ENCODE peak calls at places on chromosomes 6 and 20, in nine cellular contexts. F, E, C, N, Y, X, A, T and R are unnamed samples.

GRCh38 chr6:85473748-85474147 is 23.9 kb downstream of the NT5E start:
- DNase-seq in A (peak), N (no peak), E (no peak), F (no peak), T (no peak), X (no peak), C (no peak), Y (no peak), R (no peak)

GRCh38 chr6:163750436-163751031 is 336.0 kb downstream of the QKI start:
- DNase-seq in Y (peak), N (no peak), T (no peak), F (no peak), A (no peak), X (no peak), E (no peak), C (no peak), R (no peak)

GRCh38 chr6:131250121-131250520 is 114.9 kb downstream of the AKAP7 start:
- DNase-seq in X (no peak), F (peak), C (peak), A (peak), E (peak), T (peak), Y (peak), N (peak), R (no peak)

GRCh38 chr6:98572579-98572978 is 261.8 kb upstream of the POU3F2 start:
- DNase-seq in X (no peak), E (no peak), Y (no peak), A (no peak), N (no peak), T (no peak), F (no peak), C (no peak), R (no peak)

GRCh38 chr6:140253096-140253495 is 878.6 kb upstream of the CITED2 start:
- DNase-seq in Y (no peak), E (no peak), A (peak), X (no peak), F (no peak), C (no peak), T (no peak), N (peak), R (no peak)

GRCh38 chr20:51358032-51358724 is 184.3 kb downstream of the NFATC2 start:
- DNase-seq in F (no peak), T (no peak), E (no peak), N (no peak), Y (no peak), C (no peak), A (no peak), X (no peak), R (no peak)

GRCh38 chr20:45338121-45339030 is 9.8 kb downstream of the SDC4 start:
- DNase-seq in X (no peak), T (no peak), E (no peak), Y (no peak), N (no peak), C (no peak), F (no peak), A (no peak), R (no peak)

GRCh38 chr20:34557936-34558319 is 590 bp upstream of the MAP1LC3A start:
- DNase-seq in F (no peak), X (no peak), T (no peak), C (no peak), Y (no peak), E (no peak), A (no peak), N (no peak), R (no peak)

GRCh38 chr20:11379257-11380011 is 538.3 kb upstream of the BTBD3 start:
- DNase-seq in Y (no peak), E (peak), C (no peak), N (no peak), F (peak), T (peak), X (no peak), A (no peak), R (no peak)

GRCh38 chr20:50968289-50968688 is 9.7 kb downstream of the MOCS3 start:
- DNase-seq in N (no peak), C (no peak), E (peak), Y (no peak), A (no peak), T (no peak), F (no peak), X (no peak), R (no peak)

GRCh38 chr6:2102316-2102883 is 143.0 kb downstream of the GMDS start:
- DNase-seq in C (no peak), Y (no peak), T (no peak), X (no peak), E (no peak), N (no peak), A (peak), F (no peak), R (no peak)

GRCh38 chr20:42775866-42776265 is 413.8 kb downstream of the PTPRT start:
- DNase-seq in F (no peak), X (no peak), E (no peak), T (no peak), N (no peak), C (no peak), A (no peak), Y (no peak), R (no peak)

GRCh38 chr6:13362432-13362831 is 34.1 kb upstream of the TBC1D7 start:
- DNase-seq in Y (no peak), X (peak), A (peak), T (no peak), E (no peak), F (no peak), C (no peak), N (no peak), R (no peak)

GRCh38 chr6:118813795-118814194 is 80.2 kb upstream of the ASF1A start:
- DNase-seq in N (peak), X (no peak), E (no peak), C (no peak), T (no peak), A (no peak), Y (no peak), F (no peak), R (no peak)

GRCh38 chr6:73722318-73723060 is 26.5 kb downstream of the CD109 start:
- DNase-seq in N (peak), T (no peak), F (no peak), E (no peak), A (no peak), Y (no peak), C (no peak), X (no peak), R (peak)

GRCh38 chr6:124967444-124967843 is 5.2 kb downstream of the RNF217 start:
- DNase-seq in C (no peak), X (no peak), N (no peak), A (no peak), F (no peak), E (no peak), Y (no peak), T (no peak), R (no peak)

GRCh38 chr6:7143161-7143974 is 35.6 kb downstream of the RREB1 start:
- DNase-seq in E (peak), F (peak), C (peak), A (no peak), X (no peak), Y (peak), T (peak), N (no peak), R (no peak)

GRCh38 chr20:35768731-35769664 is 2.8 kb upstream of the PHF20 start:
- DNase-seq in Y (peak), C (peak), X (peak), E (peak), F (peak), N (peak), A (peak), T (peak), R (peak)

GRCh38 chr20:33232486-33233072 is 3.2 kb upstream of the BPIFA1 start:
- DNase-seq in X (no peak), T (no peak), C (no peak), Y (no peak), A (no peak), F (no peak), N (no peak), E (no peak), R (no peak)

GRCh38 chr6:10400330-10400729 is 14.5 kb downstream of the TFAP2A start:
- DNase-seq in T (no peak), Y (no peak), A (no peak), N (no peak), F (no peak), X (no peak), C (no peak), E (no peak), R (no peak)

GRCh38 chr6:116511424-116512131 is at the start of gene CALHM5:
- DNase-seq in Y (peak), A (peak), N (peak), F (peak), E (no peak), C (no peak), X (peak), T (peak), R (peak)

GRCh38 chr20:24785141-24785924 is 163.7 kb upstream of the CST7 start:
- DNase-seq in N (no peak), C (no peak), Y (no peak), A (peak), E (no peak), T (no peak), F (no peak), X (no peak), R (peak)

GRCh38 chr6:166627875-166628849 is 1.1 kb upstream of the RPS6KA2 start:
- DNase-seq in F (peak), X (peak), T (peak), C (peak), N (no peak), A (no peak), E (peak), Y (peak), R (no peak)

GRCh38 chr6:127080081-127080480 is 38.4 kb upstream of the RSPO3 start:
- DNase-seq in E (no peak), A (no peak), X (no peak), F (no peak), C (no peak), N (no peak), Y (no peak), T (no peak), R (no peak)

GRCh38 chr6:124770131-124770530 is 192.1 kb upstream of the RNF217 start:
- DNase-seq in T (no peak), F (no peak), X (no peak), C (no peak), N (no peak), Y (no peak), A (no peak), E (no peak), R (no peak)

GRCh38 chr6:63598251-63599036 is 26.2 kb downstream of the LOC128125822 start:
- DNase-seq in T (peak), Y (peak), C (peak), X (peak), F (peak), E (peak), A (peak), N (peak), R (no peak)

GRCh38 chr20:1451092-1451491 is 15.6 kb downstream of the NSFL1C start:
- DNase-seq in A (no peak), T (no peak), N (no peak), F (no peak), Y (no peak), C (no peak), X (no peak), E (no peak), R (no peak)

GRCh38 chr6:108002365-108003221 is 44.6 kb upstream of the SEC63 start:
- DNase-seq in A (peak), F (no peak), T (no peak), C (peak), N (peak), E (peak), X (no peak), Y (peak), R (no peak)

GRCh38 chr6:9927271-9927670 is 487.6 kb downstream of the TFAP2A start:
- DNase-seq in A (no peak), Y (no peak), F (no peak), X (no peak), N (no peak), E (no peak), T (no peak), C (no peak), R (no peak)

GRCh38 chr20:63565699-63566335 is 8.2 kb downstream of the HELZ2 start:
- DNase-seq in E (no peak), X (no peak), Y (no peak), T (no peak), C (no peak), F (no peak), A (no peak), N (no peak), R (no peak)

GRCh38 chr6:13013681-13014550 is 297.3 kb downstream of the PHACTR1 start:
- DNase-seq in C (peak), T (no peak), X (no peak), E (peak), N (no peak), A (no peak), Y (peak), F (no peak), R (no peak)

GRCh38 chr6:35635601-35636597 is 52.8 kb downstream of the FKBP5 start:
- DNase-seq in X (no peak), T (no peak), C (no peak), E (no peak), A (no peak), F (no peak), Y (no peak), N (peak), R (no peak)

GRCh38 chr20:19120569-19120968 is 91.9 kb upstream of the SLC24A3 start:
- DNase-seq in C (no peak), A (peak), E (no peak), N (no peak), F (no peak), Y (no peak), X (no peak), T (no peak), R (peak)

GRCh38 chr6:37433657-37434271 is 743 bp downstream of the CMTR1 start:
- DNase-seq in A (no peak), C (no peak), X (no peak), N (no peak), T (peak), E (no peak), Y (peak), F (peak), R (no peak)

GRCh38 chr6:35148167-35148741 is 7.1 kb upstream of the TCP11 start:
- DNase-seq in T (no peak), F (no peak), A (no peak), X (peak), N (peak), Y (no peak), C (no peak), E (peak), R (no peak)